ENCODE peak calls at places on chromosomes 1 and 21, in ten cellular contexts. One of them, this sample, is unnamed. For H3K27me3, the result is how much of the 10 kb centered on the place peaks cover.

GRCh38 chr1:115098979-115099692 is 9.8 kb upstream of the TSPAN2 start:
- DNase-seq in HL-60: peak
- DNase-seq in kidney epithelial cell: peak
- DNase-seq in GM23338: peak
- DNase-seq in dorsolateral prefrontal cortex: no peak
- DNase-seq in uterus: peak
- DNase-seq in upper lobe of right lung: no peak
- DNase-seq in fibroblast of lung: peak
- DNase-seq in psoas muscle: no peak
- DNase-seq in thyroid gland: no peak
- DNase-seq in this sample: peak

GRCh38 chr1:40432644-40433385 is 17.5 kb upstream of the ZFP69B start:
- DNase-seq in dorsolateral prefrontal cortex: no peak
- DNase-seq in HL-60: no peak
- DNase-seq in GM23338: no peak
- DNase-seq in fibroblast of lung: peak
- DNase-seq in uterus: no peak
- DNase-seq in psoas muscle: no peak
- DNase-seq in thyroid gland: no peak
- DNase-seq in upper lobe of right lung: no peak
- DNase-seq in kidney epithelial cell: no peak
- DNase-seq in this sample: no peak

GRCh38 chr1:78145105-78145580 is 99.4 kb downstream of the GIPC2 start:
- DNase-seq in thyroid gland: peak
- DNase-seq in uterus: peak
- DNase-seq in fibroblast of lung: peak
- DNase-seq in GM23338: peak
- DNase-seq in psoas muscle: peak
- DNase-seq in HL-60: peak
- DNase-seq in kidney epithelial cell: peak
- DNase-seq in upper lobe of right lung: no peak
- DNase-seq in dorsolateral prefrontal cortex: peak
- DNase-seq in this sample: peak

GRCh38 chr1:245279346-245279745 is 124.6 kb downstream of the KIF26B start:
- DNase-seq in uterus: no peak
- DNase-seq in kidney epithelial cell: no peak
- DNase-seq in thyroid gland: no peak
- DNase-seq in dorsolateral prefrontal cortex: no peak
- DNase-seq in upper lobe of right lung: no peak
- DNase-seq in psoas muscle: no peak
- DNase-seq in HL-60: no peak
- DNase-seq in GM23338: no peak
- DNase-seq in fibroblast of lung: no peak
- DNase-seq in this sample: no peak

GRCh38 chr21:21232320-21232719 is 234.1 kb downstream of the NCAM2 start:
- DNase-seq in thyroid gland: peak
- DNase-seq in fibroblast of lung: peak
- DNase-seq in upper lobe of right lung: no peak
- DNase-seq in kidney epithelial cell: no peak
- DNase-seq in uterus: no peak
- DNase-seq in dorsolateral prefrontal cortex: no peak
- DNase-seq in psoas muscle: no peak
- DNase-seq in HL-60: peak
- DNase-seq in GM23338: peak
- DNase-seq in this sample: no peak

GRCh38 chr1:44073528-44073927 is 42.3 kb upstream of the SLC6A9 start:
- DNase-seq in kidney epithelial cell: no peak
- DNase-seq in uterus: no peak
- DNase-seq in psoas muscle: no peak
- DNase-seq in upper lobe of right lung: no peak
- DNase-seq in GM23338: peak
- DNase-seq in fibroblast of lung: no peak
- DNase-seq in HL-60: no peak
- DNase-seq in thyroid gland: no peak
- DNase-seq in dorsolateral prefrontal cortex: no peak
- DNase-seq in this sample: no peak

GRCh38 chr1:90187186-90187585 is 192.3 kb downstream of the ZNF326 start:
- DNase-seq in HL-60: no peak
- DNase-seq in fibroblast of lung: no peak
- DNase-seq in kidney epithelial cell: no peak
- DNase-seq in thyroid gland: no peak
- DNase-seq in upper lobe of right lung: no peak
- DNase-seq in GM23338: no peak
- DNase-seq in dorsolateral prefrontal cortex: no peak
- DNase-seq in uterus: no peak
- DNase-seq in psoas muscle: no peak
- DNase-seq in this sample: no peak

GRCh38 chr1:11293856-11294255 is 20.9 kb downstream of the UBIAD1 start:
- DNase-seq in GM23338: no peak
- DNase-seq in kidney epithelial cell: no peak
- DNase-seq in HL-60: no peak
- DNase-seq in psoas muscle: no peak
- DNase-seq in fibroblast of lung: no peak
- DNase-seq in uterus: no peak
- DNase-seq in thyroid gland: no peak
- DNase-seq in upper lobe of right lung: no peak
- DNase-seq in dorsolateral prefrontal cortex: no peak
- DNase-seq in this sample: no peak

GRCh38 chr21:34514576-34515135 is 2.6 kb upstream of the KCNE1 start:
- DNase-seq in psoas muscle: no peak
- DNase-seq in uterus: no peak
- DNase-seq in kidney epithelial cell: no peak
- DNase-seq in upper lobe of right lung: no peak
- DNase-seq in GM23338: no peak
- DNase-seq in fibroblast of lung: peak
- DNase-seq in dorsolateral prefrontal cortex: no peak
- DNase-seq in thyroid gland: no peak
- DNase-seq in HL-60: no peak
- DNase-seq in this sample: no peak

GRCh38 chr1:1330366-1331067 is 563 bp upstream of the TAS1R3 start:
- DNase-seq in uterus: no peak
- DNase-seq in upper lobe of right lung: no peak
- DNase-seq in dorsolateral prefrontal cortex: no peak
- DNase-seq in thyroid gland: no peak
- DNase-seq in fibroblast of lung: no peak
- DNase-seq in kidney epithelial cell: no peak
- DNase-seq in psoas muscle: no peak
- DNase-seq in HL-60: no peak
- DNase-seq in GM23338: no peak
- DNase-seq in this sample: no peak

GRCh38 chr1:55617416-55617980 is 402.3 kb upstream of the USP24 start:
- DNase-seq in upper lobe of right lung: no peak
- DNase-seq in psoas muscle: no peak
- DNase-seq in fibroblast of lung: no peak
- DNase-seq in thyroid gland: no peak
- DNase-seq in uterus: no peak
- DNase-seq in HL-60: no peak
- DNase-seq in dorsolateral prefrontal cortex: no peak
- DNase-seq in GM23338: no peak
- DNase-seq in kidney epithelial cell: no peak
- DNase-seq in this sample: no peak

DNA sequence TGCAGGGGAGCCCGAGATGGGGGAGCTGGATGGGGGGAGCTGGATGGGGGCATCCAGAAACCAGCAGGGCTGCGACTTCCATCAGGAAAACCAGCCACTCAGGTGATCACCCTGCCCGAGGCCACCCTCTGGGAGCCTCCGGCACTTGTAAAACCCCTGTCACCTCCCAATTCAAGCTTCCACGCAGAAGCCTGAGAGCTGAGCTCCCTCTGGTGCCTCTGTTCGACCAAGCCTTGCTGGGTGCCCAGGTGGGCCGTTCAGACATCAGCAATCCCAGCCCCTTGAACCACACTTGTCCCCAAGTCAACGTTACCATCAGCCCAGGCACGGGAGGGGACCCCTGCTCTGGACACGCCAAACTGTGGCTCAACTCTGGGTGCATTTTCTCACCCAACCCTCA is 59.6 kb downstream of the MEGF6 start:
- DNase-seq in kidney epithelial cell: no peak
- DNase-seq in psoas muscle: no peak
- DNase-seq in uterus: no peak
- DNase-seq in HL-60: no peak
- DNase-seq in thyroid gland: no peak
- DNase-seq in upper lobe of right lung: no peak
- DNase-seq in GM23338: no peak
- DNase-seq in fibroblast of lung: no peak
- DNase-seq in dorsolateral prefrontal cortex: no peak
- DNase-seq in this sample: no peak
- H3K27me3 ChIP-seq in kidney epithelial cell: under half
- H3K27me3 ChIP-seq in psoas muscle: half or more
- H3K27me3 ChIP-seq in uterus: under half
- H3K27me3 ChIP-seq in HL-60: under half
- H3K27me3 ChIP-seq in thyroid gland: under half
- H3K27me3 ChIP-seq in upper lobe of right lung: under half
- H3K27me3 ChIP-seq in GM23338: under half
- H3K27me3 ChIP-seq in fibroblast of lung: under half
- H3K27me3 ChIP-seq in dorsolateral prefrontal cortex: under half
- H3K27me3 ChIP-seq in this sample: under half

DNA sequence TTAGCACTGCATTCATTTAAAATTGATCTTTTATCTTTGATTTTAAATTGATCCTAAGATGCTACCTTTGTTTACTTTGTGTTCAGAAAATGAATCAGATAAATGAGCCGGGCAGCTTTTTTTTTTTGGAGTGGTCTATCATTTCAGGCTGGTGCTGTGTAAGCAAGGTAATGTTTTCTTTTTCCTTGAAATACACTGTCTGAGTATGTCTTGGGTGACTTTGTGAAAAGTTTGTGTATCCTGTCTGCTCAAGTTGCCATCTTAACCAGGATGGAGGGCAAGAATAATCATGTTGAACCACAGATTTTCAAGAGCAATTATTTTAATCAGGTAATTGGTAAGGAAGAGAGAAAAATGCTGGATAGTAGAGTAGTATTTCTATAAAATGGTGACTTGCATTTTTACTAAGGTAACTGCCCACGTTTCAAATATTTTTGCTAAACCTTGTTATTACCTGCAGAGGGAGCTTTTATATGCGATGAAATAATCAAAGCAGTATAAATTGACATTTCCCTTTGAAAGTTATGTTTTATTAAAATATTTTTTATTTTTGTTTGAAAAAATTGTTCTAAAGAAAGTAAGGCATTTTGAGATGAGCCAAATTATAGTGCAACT is 11.1 kb downstream of the ADGRL2 start:
- DNase-seq in HL-60: no peak
- DNase-seq in thyroid gland: no peak
- DNase-seq in fibroblast of lung: peak
- DNase-seq in kidney epithelial cell: no peak
- DNase-seq in psoas muscle: no peak
- DNase-seq in uterus: no peak
- DNase-seq in dorsolateral prefrontal cortex: no peak
- DNase-seq in GM23338: no peak
- DNase-seq in upper lobe of right lung: no peak
- DNase-seq in this sample: no peak
- TF ChIP-seq CTCF in HL-60: no peak
- TF ChIP-seq CTCF in thyroid gland: peak
- TF ChIP-seq CTCF in fibroblast of lung: no peak
- TF ChIP-seq CTCF in kidney epithelial cell: peak
- TF ChIP-seq CTCF in psoas muscle: peak
- TF ChIP-seq CTCF in uterus: no peak
- TF ChIP-seq CTCF in dorsolateral prefrontal cortex: no peak
- TF ChIP-seq CTCF in GM23338: no peak
- TF ChIP-seq CTCF in upper lobe of right lung: peak
- TF ChIP-seq CTCF in this sample: no peak

GRCh38 chr1:165826565-165826964 is 849 bp upstream of the UCK2 start:
- DNase-seq in HL-60: no peak
- DNase-seq in kidney epithelial cell: no peak
- DNase-seq in uterus: no peak
- DNase-seq in psoas muscle: no peak
- DNase-seq in fibroblast of lung: no peak
- DNase-seq in dorsolateral prefrontal cortex: no peak
- DNase-seq in GM23338: no peak
- DNase-seq in thyroid gland: no peak
- DNase-seq in upper lobe of right lung: no peak
- DNase-seq in this sample: no peak
- H3K4me3 ChIP-seq in HL-60: no peak
- H3K4me3 ChIP-seq in kidney epithelial cell: no peak
- H3K4me3 ChIP-seq in uterus: no peak
- H3K4me3 ChIP-seq in psoas muscle: peak
- H3K4me3 ChIP-seq in fibroblast of lung: peak
- H3K4me3 ChIP-seq in dorsolateral prefrontal cortex: peak
- H3K4me3 ChIP-seq in GM23338: peak
- H3K4me3 ChIP-seq in thyroid gland: no peak
- H3K4me3 ChIP-seq in upper lobe of right lung: peak
- H3K4me3 ChIP-seq in this sample: peak

DNA sequence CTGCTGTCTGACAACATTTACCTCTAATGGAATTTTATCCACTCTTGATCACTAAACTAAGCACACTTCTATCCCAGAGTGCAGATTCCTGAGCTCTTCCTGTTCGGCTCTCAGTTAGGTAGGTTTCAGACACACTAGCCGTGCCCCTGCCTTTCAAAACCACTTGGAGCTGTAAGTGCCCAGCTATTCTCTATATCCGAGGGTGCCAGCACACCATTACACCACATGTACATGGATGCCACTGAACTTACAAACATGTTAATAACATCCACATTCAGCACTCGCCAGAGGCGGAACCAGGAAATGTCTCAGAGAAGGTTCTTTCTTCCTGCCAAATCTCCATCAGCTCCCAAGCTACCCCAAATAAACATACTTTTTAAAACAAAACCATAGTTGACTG is 78.5 kb upstream of the CTTNBP2NL start:
- DNase-seq in psoas muscle: no peak
- DNase-seq in fibroblast of lung: no peak
- DNase-seq in GM23338: no peak
- DNase-seq in upper lobe of right lung: no peak
- DNase-seq in kidney epithelial cell: no peak
- DNase-seq in uterus: no peak
- DNase-seq in HL-60: no peak
- DNase-seq in thyroid gland: no peak
- DNase-seq in dorsolateral prefrontal cortex: no peak
- DNase-seq in this sample: no peak
- H3K27me3 ChIP-seq in psoas muscle: under half
- H3K27me3 ChIP-seq in fibroblast of lung: under half
- H3K27me3 ChIP-seq in GM23338: under half
- H3K27me3 ChIP-seq in upper lobe of right lung: under half
- H3K27me3 ChIP-seq in kidney epithelial cell: under half
- H3K27me3 ChIP-seq in uterus: under half
- H3K27me3 ChIP-seq in HL-60: under half
- H3K27me3 ChIP-seq in thyroid gland: under half
- H3K27me3 ChIP-seq in dorsolateral prefrontal cortex: under half
- H3K27me3 ChIP-seq in this sample: under half

DNA sequence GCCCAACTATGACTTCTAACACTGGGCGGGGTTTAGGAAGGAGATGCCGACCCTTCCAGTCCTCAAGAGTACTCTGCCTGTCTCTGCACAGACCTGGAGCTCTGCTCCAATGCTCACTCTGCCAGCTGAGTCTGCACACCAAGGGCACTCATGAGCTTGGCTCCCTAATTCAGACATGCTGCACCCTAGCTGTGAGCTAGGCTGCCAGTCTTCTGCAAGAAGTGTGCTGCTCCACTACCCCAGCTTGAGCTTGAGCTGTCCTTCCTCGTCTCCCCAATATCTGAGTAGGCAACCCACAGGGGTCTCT is 13.2 kb downstream of the TP53BP2 start:
- DNase-seq in psoas muscle: no peak
- DNase-seq in thyroid gland: peak
- DNase-seq in dorsolateral prefrontal cortex: no peak
- DNase-seq in fibroblast of lung: no peak
- DNase-seq in GM23338: no peak
- DNase-seq in upper lobe of right lung: no peak
- DNase-seq in HL-60: peak
- DNase-seq in uterus: no peak
- DNase-seq in kidney epithelial cell: no peak
- DNase-seq in this sample: no peak
- TF ChIP-seq CTCF in psoas muscle: no peak
- TF ChIP-seq CTCF in thyroid gland: peak
- TF ChIP-seq CTCF in dorsolateral prefrontal cortex: no peak
- TF ChIP-seq CTCF in fibroblast of lung: no peak
- TF ChIP-seq CTCF in GM23338: no peak
- TF ChIP-seq CTCF in upper lobe of right lung: no peak
- TF ChIP-seq CTCF in HL-60: no peak
- TF ChIP-seq CTCF in uterus: no peak
- TF ChIP-seq CTCF in kidney epithelial cell: no peak
- TF ChIP-seq CTCF in this sample: no peak